ENCODE peak calls at places on chromosome 16, in ten cellular contexts. E is caudate nucleus; M is NCI-H524 treated with DMSO at 0.1 percent for 48 hours; O is HT-29; A is Peyer's patch; Q is activated T-helper 1 cell treated with anti-CD3 and anti-CD28 coated beads, Interleukin-12 subunit alpha, Interleukin-12 subunit beta, Interleukin-2, Interleukin-4 antibody, amounts not matched to agents 30 ng/mL and 10 ng/mL and 1 ng/mL, durations not matched to agents 14 hours and 24 hours and 36 hours; N is naive thymus-derived CD8-positive, alpha-beta T cell; J is lung; K is cardiac fibroblast; L is prostate gland. G is an unnamed sample.

GRCh38 chr16:6375471-6376075 is 957.1 kb upstream of the RBFOX1 start:
- DNase-seq in E (no peak), N (no peak), O (no peak), J (no peak), L (no peak), A (no peak), K (no peak), Q (no peak), M (no peak), G (no peak)

GRCh38 chr16:56577300-56577625 is 12.1 kb upstream of the MT3 start:
- DNase-seq in M (no peak), L (no peak), Q (no peak), J (no peak), E (no peak), K (no peak), A (no peak), N (no peak), O (no peak), G (no peak)

GRCh38 chr16:75420987-75421819 is 12.1 kb downstream of the CFDP1 start:
- DNase-seq in N (no peak), O (peak; percentile 62), K (peak; percentile 84), A (peak; percentile 43), J (peak; percentile 67), M (peak; percentile 76), L (peak; percentile 35), Q (no peak), E (no peak), G (no peak)

GRCh38 chr16:82108101-82108500 is 61.9 kb downstream of the MPHOSPH6 start:
- DNase-seq in A (no peak), L (no peak), K (no peak), J (no peak), O (no peak), E (no peak), N (no peak), Q (no peak), M (peak; percentile 87), G (no peak)

GRCh38 chr16:88376835-88377726 is 5.7 kb upstream of the ZNF469 start:
- DNase-seq in M (no peak), J (no peak), N (no peak), K (peak; percentile 31), A (no peak), L (no peak), Q (no peak), O (no peak), E (no peak), G (no peak)

GRCh38 chr16:11152205-11152604 is 103.8 kb downstream of the SOCS1 start:
- DNase-seq in A (no peak), L (no peak), O (no peak), E (no peak), Q (no peak), K (no peak), M (peak; percentile 98), J (no peak), N (no peak), G (no peak)

GRCh38 chr16:17318200-17318599 is 152.6 kb downstream of the XYLT1 start:
- DNase-seq in L (peak; percentile 32), J (no peak), E (no peak), O (no peak), K (peak; percentile 19), Q (no peak), M (no peak), N (no peak), A (no peak), G (no peak)

GRCh38 chr16:57528499-57529323 is 7.7 kb downstream of the CCDC102A start:
- DNase-seq in E (no peak), N (peak; percentile 56), Q (no peak), L (no peak), A (no peak), M (no peak), O (peak; percentile 63), J (no peak), K (no peak), G (no peak)

GRCh38 chr16:79839851-79840321 is 239.3 kb upstream of the MAF start:
- DNase-seq in A (no peak), K (peak; percentile 6), E (no peak), O (no peak), J (peak; percentile 39), Q (no peak), L (no peak), N (no peak), M (no peak), G (no peak)

GRCh38 chr16:5024632-5025031 is 9.1 kb downstream of the NAGPA start:
- DNase-seq in N (no peak), E (no peak), L (peak; percentile 16), M (no peak), J (no peak), A (no peak), O (peak; percentile 75), Q (no peak), K (no peak), G (no peak)

GRCh38 chr16:11025120-11025531 is 80.8 kb downstream of the CLEC16A start:
- DNase-seq in K (no peak), O (no peak), M (no peak), J (no peak), N (no peak), L (no peak), Q (no peak), A (no peak), E (no peak), G (no peak)

GRCh38 chr16:54821731-54822130 is 108.9 kb upstream of the IRX5 start:
- DNase-seq in M (no peak), L (no peak), N (no peak), A (no peak), O (no peak), E (no peak), K (no peak), J (no peak), Q (no peak), G (no peak)

GRCh38 chr16:84360170-84360569 is 8.2 kb upstream of the ATP2C2 start:
- DNase-seq in O (no peak), K (no peak), N (peak; percentile 73), E (no peak), J (no peak), M (no peak), A (no peak), Q (peak; percentile 24), L (no peak), G (no peak)

GRCh38 chr16:13962232-13962631 is 42.3 kb downstream of the ERCC4 start:
- DNase-seq in A (no peak), L (no peak), O (no peak), M (no peak), E (no peak), K (no peak), J (no peak), N (no peak), Q (no peak), G (no peak)

GRCh38 chr16:87053016-87053982 is 263.9 kb downstream of the C16orf95 start:
- DNase-seq in A (no peak), M (no peak), O (no peak), E (no peak), L (no peak), N (peak; percentile 50), K (no peak), J (no peak), Q (no peak), G (no peak)

GRCh38 chr16:50210266-50211038 is 55.9 kb upstream of the ADCY7 start:
- DNase-seq in A (peak; percentile 47), M (peak; percentile 20), O (peak; percentile 70), J (peak; percentile 76), Q (peak; percentile 52), N (peak; percentile 75), E (peak; percentile 36), K (peak; percentile 97), L (peak; percentile 85), G (no peak)

GRCh38 chr16:23424292-23424958 is 28.6 kb downstream of the COG7 start:
- DNase-seq in M (no peak), Q (no peak), E (no peak), J (peak; percentile 48), K (no peak), L (peak; percentile 95), O (peak; percentile 53), A (no peak), N (no peak), G (no peak)

GRCh38 chr16:2520784-2521577 is 810 bp downstream of the AMDHD2 start:
- DNase-seq in J (peak; percentile 41), E (no peak), A (peak; percentile 82), K (no peak), O (no peak), L (no peak), Q (peak; percentile 58), N (peak; percentile 91), M (no peak), G (no peak)

GRCh38 chr16:4660454-4661007 is 32.8 kb upstream of the NUDT16L1 start:
- DNase-seq in L (no peak), J (peak; percentile 77), E (peak; percentile 75), N (peak; percentile 86), M (no peak), O (peak; percentile 61), Q (peak; percentile 60), A (peak; percentile 39), K (peak; percentile 68), G (no peak)

GRCh38 chr16:12800751-12801308 is 2.9 kb downstream of the CPPED1 start:
- DNase-seq in M (no peak), E (no peak), L (no peak), K (no peak), Q (no peak), A (no peak), N (no peak), J (no peak), O (no peak), G (no peak)

GRCh38 chr16:13426279-13426678 is 493.7 kb upstream of the ERCC4 start:
- DNase-seq in L (no peak), K (no peak), Q (no peak), E (no peak), M (peak; percentile 6), J (no peak), A (no peak), N (no peak), O (peak; percentile 17), G (no peak)

GRCh38 chr16:81625544-81626152 is 153.4 kb upstream of the PLCG2 start:
- DNase-seq in M (no peak), A (no peak), E (no peak), O (no peak), N (no peak), L (peak; percentile 41), J (peak; percentile 49), Q (peak; percentile 34), K (peak; percentile 37), G (peak; percentile 77)

GRCh38 chr16:49858200-49859129 is 2.6 kb upstream of the ZNF423 start:
- DNase-seq in L (no peak), M (peak; percentile 45), J (peak; percentile 37), N (no peak), K (peak; percentile 75), O (no peak), Q (no peak), E (no peak), A (no peak), G (no peak)

GRCh38 chr16:68823401-68823800 is 19.9 kb upstream of the TANGO6 start:
- DNase-seq in K (peak; percentile 88), Q (no peak), E (no peak), J (no peak), M (no peak), A (no peak), L (no peak), O (no peak), N (no peak), G (peak; percentile 7)

GRCh38 chr16:74224828-74225227 is 71.8 kb upstream of the PSMD7 start:
- DNase-seq in E (no peak), J (no peak), O (no peak), A (no peak), L (no peak), N (no peak), Q (no peak), M (no peak), K (peak; percentile 62), G (no peak)

GRCh38 chr16:77556203-77556602 is 121.4 kb upstream of the ADAMTS18 start:
- DNase-seq in L (no peak), M (no peak), J (no peak), K (no peak), A (no peak), N (no peak), Q (no peak), E (no peak), O (no peak), G (no peak)

G was measured in glomerular endothelial cell.